ENCODE peak calls at places on chromosome 16, in five cellular contexts. C is GM12891; H is psoas muscle; Y is stimulated activated CD8-positive, alpha-beta memory T cell treated with anti-CD3 and anti-CD28 coated beads, Interleukin-12 subunit alpha, Interleukin-12 subunit beta, amount 100 ng/mL, for 4 hours; E is SJSA1. S is an unnamed sample.

GRCh38 chr16:48511071-48511540 is 98.9 kb downstream of the N4BP1 start:
- DNase-seq in C (no peak), H (no peak), Y (no peak), E (no peak), S (no peak)

GRCh38 chr16:58021661-58022551 is 3.6 kb upstream of the MMP15 start:
- DNase-seq in C (no peak), H (peak), Y (no peak), E (peak), S (no peak)

GRCh38 chr16:30183236-30183960 is at the start of gene CORO1A:
- DNase-seq in C (peak), H (peak), Y (peak), E (peak), S (peak)

GRCh38 chr16:47317465-47318240 is 143.2 kb downstream of the ITFG1 start:
- DNase-seq in C (no peak), H (no peak), Y (no peak), E (no peak), S (no peak)

GRCh38 chr16:10883004-10883403 is 6.0 kb downstream of the CIITA start:
- DNase-seq in C (no peak), H (no peak), Y (no peak), E (no peak), S (no peak)

GRCh38 chr16:57016301-57016700 is 26.9 kb downstream of the NLRC5 start:
- DNase-seq in C (no peak), H (no peak), Y (no peak), E (no peak), S (no peak)

GRCh38 chr16:2035431-2036199 is 8.9 kb downstream of the NHERF2 start:
- DNase-seq in C (no peak), H (no peak), Y (no peak), E (peak), S (no peak)

GRCh38 chr16:50021509-50021908 is 3.5 kb upstream of the CNEP1R1 start:
- DNase-seq in C (no peak), H (no peak), Y (no peak), E (no peak), S (no peak)

GRCh38 chr16:1289480-1289872 is 20.0 kb upstream of the UBE2I start:
- DNase-seq in C (no peak), H (no peak), Y (no peak), E (no peak), S (no peak)

GRCh38 chr16:69772560-69773254 is 10.6 kb downstream of the WWP2 start:
- DNase-seq in C (no peak), H (no peak), Y (no peak), E (peak), S (no peak)

GRCh38 chr16:51508813-51509212 is 357.7 kb upstream of the SALL1 start:
- DNase-seq in C (no peak), H (no peak), Y (no peak), E (no peak), S (no peak)

GRCh38 chr16:75108792-75109731 is 7.5 kb downstream of the LDHD start:
- DNase-seq in C (no peak), H (peak), Y (peak), E (peak), S (peak)

GRCh38 chr16:58755989-58756649 is 22.0 kb upstream of the GOT2 start:
- DNase-seq in C (peak), H (peak), Y (peak), E (peak), S (peak)

GRCh38 chr16:24635900-24636610 is 93.4 kb upstream of the TNRC6A start:
- DNase-seq in C (no peak), H (peak), Y (no peak), E (peak), S (no peak)

GRCh38 chr16:66933776-66934137 is 445 bp downstream of the CIAO2B start:
- DNase-seq in C (no peak), H (no peak), Y (no peak), E (no peak), S (no peak)

GRCh38 chr16:84084570-84085270 is 32.0 kb downstream of the MBTPS1 start:
- DNase-seq in C (peak), H (peak), Y (peak), E (peak), S (peak)

GRCh38 chr16:23516366-23517137 is 6.3 kb upstream of the GGA2 start:
- DNase-seq in C (no peak), H (no peak), Y (no peak), E (no peak), S (no peak)

GRCh38 chr16:85674828-85675227 is 13.9 kb downstream of the GINS2 start:
- DNase-seq in C (no peak), H (no peak), Y (no peak), E (no peak), S (no peak)

GRCh38 chr16:56877783-56878182 is 12.8 kb downstream of the SLC12A3 start:
- DNase-seq in C (no peak), H (no peak), Y (no peak), E (no peak), S (no peak)

GRCh38 chr16:68345958-68346635 is 35.3 kb downstream of the PRMT7 start:
- DNase-seq in C (no peak), H (no peak), Y (no peak), E (no peak), S (no peak)

GRCh38 chr16:56278196-56278855 is 87.0 kb downstream of the GNAO1 start:
- DNase-seq in C (no peak), H (no peak), Y (no peak), E (no peak), S (no peak)